ENCODE peak calls at places on chromosomes 3 and 15, in five cellular contexts. M, U, C, T and V are unnamed samples.

GRCh38 chr3:55564709-55565108 is 77.6 kb upstream of the WNT5A start:
- DNase-seq in M (peak; percentile 69), U (no peak), C (no peak), T (no peak), V (no peak)

GRCh38 chr3:185469542-185469941 is 29.3 kb downstream of the TMEM41A start:
- DNase-seq in M (no peak), U (no peak), C (no peak), T (no peak), V (no peak)

GRCh38 chr3:98743071-98743470 is 20.1 kb upstream of the ST3GAL6 start:
- DNase-seq in M (no peak), U (no peak), C (no peak), T (no peak), V (no peak)

GRCh38 chr3:37967252-37967881 is 23.2 kb upstream of the VILL start:
- DNase-seq in M (peak; percentile 65), U (peak; percentile 85), C (peak; percentile 14), T (peak; percentile 46), V (peak; percentile 74)

GRCh38 chr15:96409231-96410138 is 79.0 kb downstream of the NR2F2 start:
- DNase-seq in M (peak; percentile 5), U (peak; percentile 37), C (no peak), T (peak; percentile 19), V (peak; percentile 73)

GRCh38 chr3:95645291-95645690 is 1169.1 kb upstream of the EPHA6 start:
- DNase-seq in M (no peak), U (no peak), C (no peak), T (no peak), V (no peak)

GRCh38 chr3:120111898-120112297 is 17.7 kb upstream of the GSK3B start:
- DNase-seq in M (no peak), U (no peak), C (no peak), T (no peak), V (no peak)

GRCh38 chr3:171980578-171981270 is 58.7 kb upstream of the FNDC3B start:
- DNase-seq in M (peak; percentile 38), U (no peak), C (no peak), T (peak; percentile 54), V (no peak)

GRCh38 chr3:164360738-164361376 is 717.4 kb downstream of the SI start:
- DNase-seq in M (no peak), U (no peak), C (no peak), T (no peak), V (no peak)

GRCh38 chr3:87164245-87164644 is 62.9 kb upstream of the CHMP2B start:
- DNase-seq in M (no peak), U (no peak), C (no peak), T (no peak), V (no peak)

GRCh38 chr15:39315200-39315599 is 265.7 kb upstream of the THBS1 start:
- DNase-seq in M (no peak), U (no peak), C (no peak), T (no peak), V (no peak)

GRCh38 chr3:52062499-52062898 is 6.1 kb upstream of the DUSP7 start:
- DNase-seq in M (peak; percentile 90), U (no peak), C (no peak), T (peak; percentile 56), V (no peak)

GRCh38 chr3:39138804-39139415 is 14.5 kb downstream of the CSRNP1 start:
- DNase-seq in M (peak; percentile 47), U (no peak), C (no peak), T (no peak), V (no peak)

GRCh38 chr3:143190101-143190500 is 70.5 kb downstream of the CHST2 start:
- DNase-seq in M (no peak), U (no peak), C (no peak), T (no peak), V (no peak)

GRCh38 chr3:96959902-96960596 is 145.7 kb downstream of the EPHA6 start:
- DNase-seq in M (no peak), U (no peak), C (no peak), T (no peak), V (no peak)

GRCh38 chr3:141405025-141405424 is 36.7 kb downstream of the ZBTB38 start:
- DNase-seq in M (peak; percentile 82), U (no peak), C (no peak), T (no peak), V (no peak)

GRCh38 chr3:191158800-191159199 is 40.2 kb upstream of the OSTN start:
- DNase-seq in M (no peak), U (no peak), C (no peak), T (no peak), V (no peak)

GRCh38 chr3:5039585-5039984 is 60.3 kb downstream of the BHLHE40 start:
- DNase-seq in M (no peak), U (no peak), C (no peak), T (no peak), V (no peak)

GRCh38 chr15:61157933-61158332 is 71.2 kb downstream of the RORA start:
- DNase-seq in M (no peak), U (no peak), C (no peak), T (no peak), V (no peak)

GRCh38 chr3:43960448-43960840 is 269.7 kb downstream of the ABHD5 start:
- DNase-seq in M (no peak), U (no peak), C (no peak), T (no peak), V (no peak)

GRCh38 chr15:85667491-85668424 is 127.0 kb downstream of the KLHL25 start:
- DNase-seq in M (peak; percentile 99), U (no peak), C (no peak), T (peak; percentile 98), V (no peak)

GRCh38 chr15:65638681-65639089 is 16.9 kb downstream of the SLC24A1 start:
- DNase-seq in M (peak; percentile 81), U (no peak), C (no peak), T (peak; percentile 79), V (no peak)

GRCh38 chr3:9400626-9401025 is 3.2 kb downstream of the SETD5 start:
- DNase-seq in M (no peak), U (no peak), C (no peak), T (no peak), V (no peak)

GRCh38 chr15:67548862-67549651 is 6.6 kb downstream of the MAP2K5 start:
- DNase-seq in M (no peak), U (peak; percentile 75), C (no peak), T (no peak), V (peak; percentile 80)

GRCh38 chr15:96225642-96226259 is 104.7 kb upstream of the NR2F2 start:
- DNase-seq in M (no peak), U (no peak), C (no peak), T (peak; percentile 9), V (no peak)

GRCh38 chr15:91426412-91426811 is 326.4 kb downstream of the SV2B start:
- DNase-seq in M (no peak), U (no peak), C (no peak), T (peak; percentile 19), V (no peak)

GRCh38 chr3:66115858-66116654 is 77.3 kb upstream of the MAGI1 start:
- DNase-seq in M (peak; percentile 98), U (peak; percentile 37), C (no peak), T (peak; percentile 95), V (no peak)

GRCh38 chr3:43867673-43868072 is 176.9 kb downstream of the ABHD5 start:
- DNase-seq in M (peak; percentile 66), U (no peak), C (no peak), T (peak; percentile 63), V (peak; percentile 19)

GRCh38 chr3:119098620-119099222 is 47.2 kb upstream of the TEX55 start:
- DNase-seq in M (peak; percentile 40), U (no peak), C (no peak), T (peak; percentile 25), V (no peak)

GRCh38 chr15:73809728-73810501 is 56.8 kb upstream of the INSYN1 start:
- DNase-seq in M (no peak), U (no peak), C (no peak), T (peak; percentile 44), V (no peak)

GRCh38 chr15:75696303-75696657 is 16.4 kb downstream of the CSPG4 start:
- DNase-seq in M (no peak), U (no peak), C (no peak), T (no peak), V (no peak)

GRCh38 chr3:42847731-42848130 is 27.9 kb downstream of the CYP8B1 start:
- DNase-seq in M (no peak), U (peak; percentile 14), C (no peak), T (no peak), V (no peak)

GRCh38 chr15:63013052-63013808 is 29.3 kb upstream of the TPM1 start:
- DNase-seq in M (peak; percentile 83), U (no peak), C (no peak), T (peak; percentile 45), V (no peak)